ENCODE peak calls at places on chromosomes 1 and 21, in five cellular contexts. F is A549, E is GM12878, A is HCT116, Y is K562. K is an unnamed sample.
A peak's percentile ranks its signal among the peaks of the same experiment; 100 is the strongest.

GRCh38 chr1:226609836-226610455 is 61.4 kb downstream of the STUM start:
- DNase-seq in F (no peak), E (no peak), A (no peak), Y (no peak), K (peak; percentile 52)

GRCh38 chr1:233790662-233791371 is 113.7 kb upstream of the SLC35F3 start:
- DNase-seq in F (peak; percentile 88), E (peak; percentile 30), A (peak; percentile 43), Y (peak; percentile 81), K (peak; percentile 59)

GRCh38 chr1:200319143-200319542 is 90.7 kb downstream of the ZNF281 start:
- DNase-seq in F (no peak), E (no peak), A (no peak), Y (no peak), K (no peak)

GRCh38 chr21:26888256-26888655 is 43.0 kb upstream of the ADAMTS1 start:
- DNase-seq in F (no peak), E (no peak), A (no peak), Y (no peak), K (no peak)

GRCh38 chr21:34967509-34968289 is 81.4 kb downstream of the RUNX1 start:
- DNase-seq in F (peak; percentile 1), E (no peak), A (no peak), Y (peak; percentile 39), K (peak; percentile 80)

GRCh38 chr1:109906160-109906838 is 4.3 kb upstream of the CSF1 start:
- DNase-seq in F (no peak), E (peak; percentile 61), A (no peak), Y (no peak), K (peak; percentile 55)

GRCh38 chr1:172950528-172950927 is 100.2 kb downstream of the TNFSF18 start:
- DNase-seq in F (no peak), E (no peak), A (no peak), Y (no peak), K (no peak)

GRCh38 chr1:178537445-178538090 is 24.7 kb downstream of the TEX35 start:
- DNase-seq in F (no peak), E (no peak), A (peak; percentile 27), Y (no peak), K (no peak)

GRCh38 chr1:160954158-160955104 is at the start of gene ITLN2:
- DNase-seq in F (peak; percentile 73), E (peak; percentile 16), A (peak; percentile 45), Y (peak; percentile 62), K (peak; percentile 73)

GRCh38 chr1:23601104-23601967 is 42.0 kb upstream of the ID3 start:
- DNase-seq in F (no peak), E (no peak), A (no peak), Y (no peak), K (no peak)

GRCh38 chr1:3027611-3028371 is 6.5 kb downstream of the ACTRT2 start:
- DNase-seq in F (no peak), E (no peak), A (no peak), Y (no peak), K (no peak)

GRCh38 chr21:39000496-39000895 is 182.8 kb downstream of the PSMG1 start:
- DNase-seq in F (no peak), E (no peak), A (no peak), Y (no peak), K (peak; percentile 76)

GRCh38 chr1:4002061-4002521 is 102.0 kb upstream of the C1orf174 start:
- DNase-seq in F (no peak), E (no peak), A (no peak), Y (no peak), K (no peak)

GRCh38 chr1:165988817-165989216 is 161.4 kb downstream of the UCK2 start:
- DNase-seq in F (no peak), E (no peak), A (no peak), Y (no peak), K (no peak)

GRCh38 chr1:64474133-64474532 is 4.2 kb downstream of the CACHD1 start:
- DNase-seq in F (no peak), E (no peak), A (no peak), Y (no peak), K (no peak)

GRCh38 chr1:226530591-226530990 is 18.0 kb upstream of the STUM start:
- DNase-seq in F (no peak), E (no peak), A (no peak), Y (no peak), K (no peak)

GRCh38 chr1:20725189-20726106 is 7.1 kb downstream of the SH2D5 start:
- DNase-seq in F (no peak), E (no peak), A (no peak), Y (no peak), K (no peak)

GRCh38 chr1:198220428-198220827 is 63.6 kb downstream of the NEK7 start:
- DNase-seq in F (no peak), E (no peak), A (peak; percentile 82), Y (no peak), K (no peak)

GRCh38 chr1:37561794-37562132 is 5.0 kb downstream of the DNALI1 start:
- DNase-seq in F (peak; percentile 47), E (no peak), A (peak; percentile 35), Y (peak; percentile 56), K (peak; percentile 49)

GRCh38 chr1:116131170-116131569 is 20.0 kb downstream of the MAB21L3 start:
- DNase-seq in F (no peak), E (no peak), A (no peak), Y (no peak), K (no peak)

GRCh38 chr1:21045351-21045750 is 131.3 kb downstream of the EIF4G3 start:
- DNase-seq in F (no peak), E (no peak), A (no peak), Y (no peak), K (no peak)

GRCh38 chr1:242391896-242392295 is 132.6 kb downstream of the PLD5 start:
- DNase-seq in F (no peak), E (no peak), A (no peak), Y (no peak), K (no peak)

GRCh38 chr1:84702143-84702542 is 11.9 kb upstream of the SSX2IP start:
- DNase-seq in F (no peak), E (no peak), A (no peak), Y (no peak), K (no peak)

GRCh38 chr1:203215573-203215972 is 13.9 kb downstream of the CHIT1 start:
- DNase-seq in F (no peak), E (no peak), A (no peak), Y (no peak), K (peak; percentile 51)

GRCh38 chr1:224564491-224565084 is 51.5 kb upstream of the CNIH3 start:
- DNase-seq in F (no peak), E (no peak), A (no peak), Y (no peak), K (peak; percentile 48)
- H3K4me3 ChIP-seq in F (no peak overlapping the region), E (no peak overlapping the region), A (no peak overlapping the region), Y (no peak overlapping the region), K (no peak overlapping the region)

GRCh38 chr21:42534901-42535378 is 21.3 kb downstream of the SLC37A1 start:
- DNase-seq in F (no peak), E (peak; percentile 80), A (no peak), Y (no peak), K (no peak)

GRCh38 chr21:42533306-42533962 is 19.8 kb downstream of the SLC37A1 start:
- DNase-seq in F (no peak), E (no peak), A (no peak), Y (no peak), K (no peak)

GRCh38 chr21:42535602-42536171 is 22.0 kb downstream of the SLC37A1 start:
- DNase-seq in F (no peak), E (peak; percentile 81), A (no peak), Y (no peak), K (no peak)

GRCh38 chr21:42533963-42534355 is 20.3 kb downstream of the SLC37A1 start:
- DNase-seq in F (no peak), E (no peak), A (no peak), Y (no peak), K (no peak)

DNA sequence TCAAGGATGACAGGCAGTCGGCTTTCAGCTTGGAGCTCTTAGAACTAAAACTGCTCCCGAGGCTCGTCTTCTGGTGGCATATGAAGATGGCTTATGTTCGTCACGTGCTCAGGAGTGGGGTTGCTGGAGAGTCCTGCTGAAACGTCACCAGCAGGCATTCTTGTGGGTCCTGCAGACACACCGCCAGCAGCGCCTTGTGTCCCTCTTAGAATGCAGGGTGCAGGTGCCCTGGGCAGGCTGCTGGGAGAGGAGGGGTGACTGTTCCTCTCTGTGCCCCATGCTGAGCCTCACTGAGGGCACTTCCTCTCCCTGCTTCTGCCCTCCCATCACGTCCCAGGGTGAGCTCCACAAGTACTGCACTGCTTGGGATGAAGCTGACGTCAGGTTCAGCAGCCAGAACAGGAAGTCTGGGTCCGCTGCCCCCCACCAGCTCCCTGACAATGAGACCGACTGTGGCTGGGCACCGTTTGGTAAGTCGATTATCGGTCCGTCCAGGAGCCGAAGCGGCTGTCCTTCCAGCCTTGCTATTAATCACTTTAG is 20.8 kb downstream of the SLC37A1 start:
- DNase-seq in F (no peak), E (no peak), A (no peak), Y (no peak), K (peak; percentile 80)
- TF ChIP-seq POLR2A in F (no peak), E (no peak), A (no peak), Y (no peak), K (no peak)

GRCh38 chr1:10557714-10558113 is 83.0 kb downstream of the PEX14 start:
- DNase-seq in F (no peak), E (no peak), A (no peak), Y (no peak), K (no peak)

GRCh38 chr1:10564063-10564462 is 89.3 kb downstream of the PEX14 start:
- DNase-seq in F (no peak), E (no peak), A (no peak), Y (no peak), K (no peak)

GRCh38 chr1:10561497-10561896 is 86.7 kb downstream of the PEX14 start:
- DNase-seq in F (no peak), E (no peak), A (no peak), Y (no peak), K (peak; percentile 20)

GRCh38 chr1:10559386-10559785 is 84.6 kb downstream of the PEX14 start:
- DNase-seq in F (no peak), E (no peak), A (no peak), Y (no peak), K (no peak)

GRCh38 chr1:10561955-10562354 is 87.2 kb downstream of the PEX14 start:
- DNase-seq in F (no peak), E (no peak), A (peak; percentile 16), Y (no peak), K (peak; percentile 35)
- TF ChIP-seq MAX in F (no peak), E (no peak), A (no peak), Y (no peak), K (no peak)

GRCh38 chr21:29185172-29185571 is 54.7 kb downstream of the MAP3K7CL start:
- DNase-seq in F (no peak), E (no peak), A (no peak), Y (no peak), K (no peak)

GRCh38 chr21:29185633-29186032 is 55.2 kb downstream of the MAP3K7CL start:
- DNase-seq in F (no peak), E (no peak), A (no peak), Y (no peak), K (no peak)

GRCh38 chr21:29184047-29184446 is 53.6 kb downstream of the MAP3K7CL start:
- DNase-seq in F (no peak), E (no peak), A (no peak), Y (no peak), K (peak; percentile 60)

GRCh38 chr21:29181799-29182470 is 51.5 kb downstream of the MAP3K7CL start:
- DNase-seq in F (peak; percentile 52), E (no peak), A (peak; percentile 36), Y (no peak), K (no peak)

DNA sequence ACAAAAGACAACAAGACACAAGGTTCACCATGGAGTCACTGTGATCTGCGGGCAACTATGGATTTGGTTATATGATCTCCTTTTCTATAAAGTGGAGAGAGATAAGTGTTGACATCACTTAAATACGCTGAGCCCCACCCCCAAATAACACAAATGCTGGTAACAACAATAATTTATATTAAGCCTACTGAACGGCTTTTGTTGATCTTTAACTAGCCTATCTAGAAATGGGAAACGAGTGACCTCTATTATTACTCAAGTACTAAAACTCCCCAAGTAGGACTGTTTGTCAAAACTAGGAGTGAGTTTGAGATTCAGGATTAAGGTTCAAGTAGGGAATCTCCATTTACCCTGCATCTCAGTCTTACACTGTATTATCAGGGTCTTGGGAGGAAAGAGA is 52.2 kb downstream of the MAP3K7CL start:
- DNase-seq in F (no peak), E (no peak), A (no peak), Y (no peak), K (no peak)
- H3K4me3 ChIP-seq in F (peak overlapping the region; percentile 34), E (no peak overlapping the region), A (no peak overlapping the region), Y (no peak overlapping the region), K (no peak overlapping the region)

K was measured in NB4.